ENCODE peak calls at places on chromosomes 4 and X, in seven cellular contexts. Z is OCI-LY7, P is psoas muscle, F is IMR-90, E is ovary, B is tibial artery, A is left ventricle myocardium inferior. V is an unnamed sample.

GRCh38 chrX:151870603-151871002 is 42.1 kb upstream of the MAGEA4 start:
- DNase-seq in Z (no peak), P (no peak), F (peak; percentile 56), A (no peak), B (no peak), E (no peak), V (no peak)

GRCh38 chr4:57190651-57191481 is 80.7 kb upstream of the IGFBP7 start:
- DNase-seq in Z (peak; percentile 31), P (no peak), F (peak; percentile 13), E (no peak), A (no peak), B (no peak), V (no peak)

GRCh38 chrX:39896951-39897740 is 200.6 kb downstream of the BCOR start:
- DNase-seq in F (peak; percentile 62), E (peak; percentile 48), A (peak; percentile 37), Z (no peak), B (peak; percentile 30), P (no peak), V (peak; percentile 80)

GRCh38 chrX:13357925-13358324 is 38.1 kb upstream of the ATXN3L start:
- DNase-seq in E (no peak), A (no peak), Z (no peak), B (no peak), P (no peak), F (peak; percentile 10), V (no peak)

GRCh38 chrX:123993326-123993725 is 31.8 kb downstream of the STAG2 start:
- DNase-seq in B (no peak), E (no peak), Z (no peak), F (peak; percentile 81), P (no peak), A (no peak), V (no peak)

GRCh38 chrX:13808293-13808692 is 8.6 kb downstream of the GPM6B start:
- DNase-seq in E (no peak), A (no peak), F (no peak), Z (no peak), B (no peak), P (no peak), V (no peak)

GRCh38 chr4:151202851-151203455 is 74.0 kb upstream of the PRSS48 start:
- DNase-seq in A (no peak), E (peak; percentile 23), F (peak; percentile 14), P (no peak), B (no peak), Z (no peak), V (no peak)

GRCh38 chr4:24611575-24611974 is 27.2 kb upstream of the DHX15 start:
- DNase-seq in B (no peak), E (no peak), P (no peak), A (no peak), F (no peak), Z (no peak), V (no peak)

GRCh38 chrX:31266172-31267076 is 194.6 kb upstream of the FTHL17 start:
- DNase-seq in F (no peak), P (peak; percentile 38), Z (peak; percentile 68), E (peak; percentile 62), A (peak; percentile 62), B (peak; percentile 21), V (no peak)

GRCh38 chrX:36684053-36684452 is 324.1 kb upstream of the FAM47C start:
- DNase-seq in B (no peak), E (no peak), P (no peak), A (no peak), F (no peak), Z (no peak), V (no peak)

GRCh38 chr4:37054670-37055069 is 189.9 kb upstream of the NWD2 start:
- DNase-seq in Z (no peak), F (no peak), B (no peak), P (no peak), E (no peak), A (no peak), V (no peak)

GRCh38 chrX:132375941-132376340 is 112.9 kb downstream of the MBNL3 start:
- DNase-seq in E (no peak), P (no peak), Z (peak; percentile 4), A (no peak), B (no peak), F (no peak), V (no peak)

GRCh38 chr4:11698033-11698432 is 269.3 kb upstream of the HS3ST1 start:
- DNase-seq in P (no peak), Z (no peak), F (no peak), A (no peak), B (no peak), E (no peak), V (no peak)

GRCh38 chr4:30269850-30270249 is 450.3 kb upstream of the PCDH7 start:
- DNase-seq in A (no peak), E (no peak), B (no peak), F (no peak), P (no peak), Z (no peak), V (no peak)

GRCh38 chr4:76951333-76952033 is 1.9 kb downstream of the SEPTIN11 start:
- DNase-seq in A (no peak), E (no peak), Z (no peak), F (no peak), P (no peak), B (no peak), V (no peak)

GRCh38 chr4:13635281-13635799 is 7.8 kb upstream of the BOD1L1 start:
- DNase-seq in E (no peak), F (no peak), P (no peak), A (no peak), Z (no peak), B (no peak), V (no peak)

GRCh38 chr4:179071120-179071519 is 1628.9 kb upstream of the AGA start:
- DNase-seq in A (no peak), E (no peak), F (no peak), Z (no peak), P (no peak), B (no peak), V (no peak)

GRCh38 chr4:147345662-147346061 is 135.2 kb upstream of the EDNRA start:
- DNase-seq in F (no peak), E (no peak), B (no peak), Z (no peak), P (no peak), A (no peak), V (no peak)

GRCh38 chr4:3533421-3533820 is 1.2 kb upstream of the LRPAP1 start:
- DNase-seq in B (no peak), Z (no peak), F (no peak), A (no peak), E (no peak), P (no peak), V (no peak)

GRCh38 chr4:3531887-3532713 is at the start of gene LRPAP1:
- DNase-seq in B (peak; percentile 89), Z (peak; percentile 88), P (peak; percentile 92), A (peak; percentile 91), E (peak; percentile 91), F (peak; percentile 82), V (peak; percentile 95)

GRCh38 chr4:3531306-3531886 is 826 bp downstream of the LRPAP1 start:
- DNase-seq in A (no peak), Z (peak; percentile 25), P (no peak), E (no peak), B (no peak), F (no peak), V (no peak)

GRCh38 chr4:3530663-3531254 is 1.5 kb downstream of the LRPAP1 start:
- DNase-seq in A (no peak), E (no peak), Z (no peak), B (no peak), F (no peak), P (no peak), V (no peak)

DNA sequence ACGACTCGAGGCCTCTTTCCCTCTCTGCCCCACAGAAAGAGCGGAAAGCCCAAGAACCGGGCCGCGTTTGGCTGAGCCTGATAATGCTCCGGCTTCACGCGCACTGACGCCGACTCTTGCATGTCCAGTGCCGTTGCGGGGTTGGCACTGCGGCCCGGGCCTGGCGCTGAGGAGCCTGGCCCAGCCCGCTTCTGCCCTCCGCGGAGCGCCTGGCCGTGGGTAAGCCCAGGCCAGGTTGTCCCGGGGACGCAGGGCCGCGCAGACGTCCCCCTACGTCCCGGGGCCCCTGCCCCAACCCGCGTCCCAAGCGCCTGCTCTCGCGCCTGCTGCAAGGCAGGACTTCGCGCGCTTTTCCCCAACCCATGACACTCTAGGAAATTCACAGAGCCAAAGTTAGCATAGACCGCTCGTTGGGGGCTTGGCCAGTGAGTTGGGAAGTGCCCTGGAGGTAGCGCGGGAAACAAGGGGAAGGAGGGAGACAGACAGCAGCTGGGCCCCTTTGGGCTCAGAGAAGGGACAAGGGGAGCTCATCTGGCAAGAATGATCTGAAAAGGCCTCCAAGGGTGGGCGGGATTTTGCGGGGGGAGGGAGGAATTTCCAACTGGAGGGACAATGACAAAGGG is 603 bp upstream of the LRPAP1 start:
- DNase-seq in F (no peak), P (no peak), E (no peak), B (no peak), Z (no peak), A (no peak), V (no peak)
- H3K4me3 ChIP-seq in F (peak overlapping the region; percentile 41), P (peak overlapping the region; percentile 91), E (peak overlapping the region; percentile 87), B (peak overlapping the region; percentile 83), Z (peak overlapping the region; percentile 97), A (peak overlapping the region; percentile 97), V (peak overlapping the region; percentile 90)

GRCh38 chr4:70749313-70749712 is 27.5 kb downstream of the RUFY3 start:
- DNase-seq in E (no peak), F (peak; percentile 57), B (no peak), A (no peak), Z (no peak), P (no peak), V (no peak)

GRCh38 chr4:70743728-70744127 is 22.0 kb downstream of the RUFY3 start:
- DNase-seq in A (no peak), F (peak; percentile 29), Z (no peak), P (no peak), E (no peak), B (no peak), V (no peak)

GRCh38 chr4:70746179-70746839 is 24.5 kb downstream of the RUFY3 start:
- DNase-seq in P (no peak), Z (no peak), E (no peak), B (no peak), F (peak; percentile 70), A (no peak), V (no peak)

GRCh38 chr4:70753630-70754029 is 31.9 kb downstream of the RUFY3 start:
- DNase-seq in B (no peak), A (no peak), E (no peak), Z (no peak), P (no peak), F (no peak), V (no peak)

GRCh38 chr4:70747874-70748273 is 26.1 kb downstream of the RUFY3 start:
- DNase-seq in Z (no peak), P (no peak), E (no peak), A (no peak), F (peak; percentile 81), B (no peak), V (no peak)
- H3K27ac ChIP-seq in Z (no peak overlapping the region), P (no peak overlapping the region), E (no peak overlapping the region), A (no peak overlapping the region), F (no peak overlapping the region), B (no peak overlapping the region), V (no peak overlapping the region)

GRCh38 chr4:2930821-2931764 is 32.1 kb downstream of the NOP14 start:
- DNase-seq in F (no peak), Z (no peak), E (no peak), A (peak; percentile 21), P (no peak), B (peak; percentile 23), V (peak; percentile 74)
- TF ChIP-seq CTCF in F (no peak), Z (peak; percentile 33), E (no peak), A (peak; percentile 29), P (no peak), B (no peak), V (no peak)

GRCh38 chrX:54238588-54238987 is 55.5 kb upstream of the FAM120C start:
- DNase-seq in B (no peak), F (no peak), P (no peak), A (no peak), E (no peak), Z (no peak), V (no peak)
- H3K4me3 ChIP-seq in B (no peak overlapping the region), F (no peak overlapping the region), P (no peak overlapping the region), A (no peak overlapping the region), E (no peak overlapping the region), Z (no peak overlapping the region), V (no peak overlapping the region)

V was measured in coronary artery.